ENCODE peak calls at places on chromosomes 5 and 9, in four cellular contexts. D, K, B and M are unnamed samples.
A peak's percentile ranks its signal among the peaks of the same experiment; 100 is the strongest.

GRCh38 chr5:105581988-105582690 is 2019.5 kb upstream of the NUDT12 start:
- DNase-seq in D (no peak), B (no peak), K (no peak), M (no peak)

GRCh38 chr9:132249123-132249522 is 87.3 kb downstream of the NTNG2 start:
- DNase-seq in K (no peak), D (no peak), B (no peak), M (no peak)

GRCh38 chr5:65867509-65868195 is 58.7 kb upstream of the ERBIN start:
- DNase-seq in B (no peak), D (no peak), K (peak; percentile 58), M (no peak)

GRCh38 chr9:119802621-119803020 is 433.4 kb upstream of the BRINP1 start:
- DNase-seq in K (no peak), D (no peak), B (no peak), M (no peak)

GRCh38 chr5:150118561-150119229 is 32.3 kb upstream of the CSF1R start:
- DNase-seq in D (no peak), B (no peak), K (no peak), M (no peak)

GRCh38 chr5:150601774-150602345 is 38.6 kb upstream of the SYNPO start:
- DNase-seq in B (no peak), K (no peak), D (no peak), M (no peak)

GRCh38 chr9:134811079-134811672 is 69.4 kb upstream of the FCN2 start:
- DNase-seq in D (no peak), K (no peak), B (no peak), M (no peak)

GRCh38 chr9:137116728-137117127 is 2.2 kb upstream of the DPP7 start:
- DNase-seq in D (no peak), B (no peak), K (peak; percentile 70), M (no peak)

GRCh38 chr5:154520861-154521453 is 42.9 kb upstream of the HAND1 start:
- DNase-seq in B (peak; percentile 63), D (no peak), K (peak; percentile 34), M (peak; percentile 91)

GRCh38 chr5:33439905-33440481 is 772 bp upstream of the TARS1 start:
- DNase-seq in K (peak; percentile 8), B (no peak), D (no peak), M (no peak)
- TF ChIP-seq NR2C2 in K (no peak), B (no peak), D (no peak), M (no peak)

GRCh38 chr5:75890546-75890945 is 173.3 kb upstream of the POC5 start:
- DNase-seq in B (no peak), K (no peak), D (no peak), M (no peak)

GRCh38 chr5:75891736-75892135 is 174.5 kb upstream of the POC5 start:
- DNase-seq in B (no peak), K (no peak), D (no peak), M (no peak)

GRCh38 chr5:75891020-75891419 is 173.8 kb upstream of the POC5 start:
- DNase-seq in B (no peak), K (no peak), D (no peak), M (no peak)

GRCh38 chr5:75894482-75894881 is 177.2 kb upstream of the POC5 start:
- DNase-seq in D (no peak), K (peak; percentile 28), B (no peak), M (no peak)
- TF ChIP-seq TCF7 in D (no peak), K (no peak), B (no peak), M (no peak)

GRCh38 chr9:109726122-109726521 is 53.9 kb upstream of the PALM2AKAP2 start:
- DNase-seq in K (no peak), D (no peak), B (no peak), M (no peak)
- TF ChIP-seq NR2C2 in K (no peak), D (no peak), B (no peak), M (no peak)

GRCh38 chr5:90169078-90169477 is 240.5 kb downstream of the CETN3 start:
- DNase-seq in B (no peak), D (no peak), K (no peak), M (no peak)
- TF ChIP-seq TCF7 in B (no peak), D (no peak), K (no peak), M (no peak)

GRCh38 chr5:176780951-176781350 is 29.4 kb upstream of the UNC5A start:
- DNase-seq in K (peak; percentile 27), D (no peak), B (no peak), M (no peak)
- TF ChIP-seq NR2C2 in K (no peak), D (no peak), B (no peak), M (no peak)

DNA sequence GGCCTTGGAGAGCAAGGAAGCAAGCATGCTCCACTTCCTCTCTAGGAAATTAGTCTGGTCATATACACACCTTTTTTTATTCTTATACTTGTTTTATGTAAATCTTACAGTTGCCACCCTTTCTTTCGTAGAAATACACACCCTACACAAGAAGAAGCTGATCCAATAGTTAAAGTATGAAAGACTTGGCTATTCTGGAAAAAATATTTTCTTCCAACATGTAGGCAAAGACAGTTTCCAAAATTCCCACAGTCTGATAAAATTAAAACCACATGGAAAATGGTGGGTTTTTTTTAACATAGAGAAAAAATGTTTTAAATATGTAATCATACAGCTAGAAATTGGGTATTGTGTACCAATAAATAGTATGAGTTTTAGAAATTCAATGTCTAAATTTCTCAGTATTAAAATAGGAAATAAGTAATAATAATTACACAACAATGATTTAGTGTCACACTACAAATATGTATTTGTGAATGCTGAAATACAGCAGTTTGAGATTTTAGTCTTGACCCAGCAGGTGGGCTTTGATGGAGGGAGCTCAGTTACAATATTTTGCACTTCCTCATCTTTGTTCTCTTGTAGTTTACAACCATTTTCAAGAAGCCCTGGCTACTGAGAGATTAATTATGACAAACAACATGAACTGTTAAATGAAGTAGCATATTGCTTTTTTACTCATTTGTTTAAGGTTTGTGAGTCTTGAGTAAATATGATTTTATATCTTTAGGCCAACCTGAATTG is 185.7 kb upstream of the GNA14 start:
- DNase-seq in K (no peak), D (no peak), B (no peak), M (no peak)
- TF ChIP-seq TCF7 in K (no peak), D (no peak), B (no peak), M (no peak)

DNA sequence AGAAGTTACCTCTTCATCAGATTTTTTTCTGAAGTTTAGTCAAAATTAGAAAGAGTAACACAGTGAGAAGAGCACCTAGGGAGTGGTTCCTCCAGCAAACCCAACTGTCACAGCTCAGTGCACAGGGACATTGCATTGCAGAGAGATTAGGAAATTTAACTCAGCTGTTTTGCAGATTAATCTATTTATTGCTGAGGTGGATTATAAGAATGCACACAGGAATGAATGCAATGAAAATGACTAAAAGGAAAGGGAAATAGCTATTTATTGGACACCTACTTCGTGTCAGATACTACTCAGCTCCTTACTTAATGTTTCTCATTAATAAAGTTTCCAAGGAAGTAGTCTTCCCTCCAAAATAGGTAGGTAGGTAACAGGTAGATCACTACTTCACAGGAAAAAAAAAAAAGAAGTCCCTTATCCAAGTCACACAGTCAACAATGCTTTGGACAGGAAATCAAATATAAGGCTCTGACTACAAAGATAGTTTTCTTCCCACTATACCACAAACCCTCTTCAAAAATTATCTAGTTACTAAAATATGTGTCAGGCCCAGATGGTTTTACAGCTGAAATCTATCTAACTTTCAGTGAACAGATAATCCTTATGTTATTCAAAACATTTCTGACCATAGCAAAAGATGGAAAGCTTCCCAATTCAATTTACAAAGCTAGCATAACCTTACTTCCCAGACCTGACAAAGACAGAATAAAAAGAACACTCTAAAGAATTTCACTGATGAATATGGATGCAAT is 442.2 kb upstream of the MPDZ start:
- DNase-seq in B (no peak), K (no peak), D (no peak), M (no peak)
- TF ChIP-seq NR2C2 in B (no peak), K (no peak), D (no peak), M (no peak)

GRCh38 chr9:72751541-72751940 is 201.3 kb downstream of the ALDH1A1 start:
- DNase-seq in B (no peak), D (no peak), K (no peak), M (no peak)

GRCh38 chr9:72755836-72756235 is 197.0 kb downstream of the ALDH1A1 start:
- DNase-seq in D (no peak), B (no peak), K (no peak), M (no peak)

GRCh38 chr9:72758944-72759343 is 193.9 kb downstream of the ALDH1A1 start:
- DNase-seq in D (no peak), B (no peak), K (no peak), M (no peak)

GRCh38 chr9:72749276-72749675 is 203.6 kb downstream of the ALDH1A1 start:
- DNase-seq in K (no peak), D (no peak), B (no peak), M (no peak)

DNA sequence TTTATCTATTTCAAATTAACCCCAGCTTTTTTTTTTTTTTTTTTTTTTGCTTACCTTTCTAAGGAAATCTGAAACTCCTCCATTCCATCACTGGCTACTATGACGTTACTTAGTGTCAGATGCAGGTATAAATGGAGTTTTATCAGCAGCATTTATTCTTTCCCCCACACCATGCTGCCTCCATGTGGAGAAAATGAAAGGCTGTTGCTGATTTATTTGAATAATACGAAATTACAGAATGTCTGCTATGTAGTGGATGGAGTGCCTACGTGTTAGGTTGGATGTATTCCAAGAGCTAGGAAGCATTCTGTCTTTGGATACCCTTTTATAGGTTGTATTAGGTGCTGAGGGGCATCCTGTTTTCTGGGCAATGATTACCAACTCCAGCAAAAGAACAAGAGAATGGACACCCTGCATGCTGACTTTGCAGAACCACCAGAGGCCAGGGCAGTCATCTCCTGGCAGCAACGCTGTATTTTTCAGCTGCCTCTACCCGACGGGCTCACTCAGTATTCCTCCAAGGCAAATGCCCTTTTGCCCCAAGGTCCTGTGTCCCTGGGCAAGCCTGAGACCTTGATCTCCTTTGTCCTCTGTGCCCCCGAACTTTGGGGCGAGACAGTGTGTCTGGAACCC is 199.5 kb downstream of the ALDH1A1 start:
- DNase-seq in D (no peak), B (no peak), K (no peak), M (no peak)
- TF ChIP-seq TCF7 in D (no peak), B (no peak), K (no peak), M (no peak)